ENCODE peak calls at places on chromosomes 5 and 9, in five cellular contexts. C is epithelial cell of esophagus, W is lung, F is GM12865, Z is choroid plexus epithelial cell. Q is an unnamed sample.

GRCh38 chr5:132495672-132496630 is 5.4 kb upstream of the IRF1 start:
- DNase-seq in C (peak), W (peak), F (peak), Z (peak), Q (peak)

GRCh38 chr5:51990241-51990640 is 607.0 kb downstream of the ISL1 start:
- DNase-seq in C (no peak), W (no peak), F (no peak), Z (no peak), Q (no peak)

GRCh38 chr9:116395409-116396037 is 241.9 kb downstream of the PAPPA start:
- DNase-seq in C (no peak), W (no peak), F (no peak), Z (no peak), Q (no peak)

GRCh38 chr5:126858441-126858840 is 81.5 kb downstream of the LMNB1 start:
- DNase-seq in C (no peak), W (no peak), F (no peak), Z (no peak), Q (no peak)

GRCh38 chr5:36728697-36729543 is 122.5 kb downstream of the SLC1A3 start:
- DNase-seq in C (peak), W (no peak), F (peak), Z (peak), Q (peak)

GRCh38 chr5:958701-959571 is 49.7 kb upstream of the NKD2 start:
- DNase-seq in C (no peak), W (peak), F (no peak), Z (no peak), Q (no peak)

GRCh38 chr9:98747476-98747875 is 38.7 kb upstream of the GABBR2 start:
- DNase-seq in C (no peak), W (no peak), F (no peak), Z (no peak), Q (no peak)

GRCh38 chr5:128062172-128062746 is 21.3 kb upstream of the SLC12A2 start:
- DNase-seq in C (peak), W (no peak), F (no peak), Z (peak), Q (no peak)

GRCh38 chr5:154850255-154851062 is at the start of gene FAXDC2:
- DNase-seq in C (peak), W (peak), F (no peak), Z (peak), Q (no peak)

GRCh38 chr5:1661311-1661710 is 137.6 kb upstream of the LPCAT1 start:
- DNase-seq in C (no peak), W (peak), F (no peak), Z (no peak), Q (no peak)

GRCh38 chr5:1763548-1763911 is 36.1 kb downstream of the MRPL36 start:
- DNase-seq in C (peak), W (no peak), F (peak), Z (peak), Q (peak)

GRCh38 chr5:90390326-90390725 is 19.2 kb downstream of the CETN3 start:
- DNase-seq in C (no peak), W (no peak), F (no peak), Z (no peak), Q (no peak)

GRCh38 chr5:175344331-175345200 is 99.4 kb downstream of the DRD1 start:
- DNase-seq in C (no peak), W (no peak), F (no peak), Z (no peak), Q (no peak)

GRCh38 chr5:133926489-133926878 is 41.9 kb downstream of the C5orf15 start:
- DNase-seq in C (no peak), W (no peak), F (no peak), Z (no peak), Q (no peak)

GRCh38 chr5:132086277-132086794 is 12.7 kb downstream of the CSF2 start:
- DNase-seq in C (peak), W (peak), F (no peak), Z (peak), Q (no peak)

GRCh38 chr5:107470007-107470582 is 200.6 kb downstream of the EFNA5 start:
- DNase-seq in C (peak), W (no peak), F (no peak), Z (no peak), Q (no peak)

GRCh38 chr5:23446436-23446835 is 61.0 kb upstream of the PRDM9 start:
- DNase-seq in C (peak), W (no peak), F (no peak), Z (peak), Q (no peak)

GRCh38 chr9:95070549-95071021 is 246.9 kb downstream of the FANCC start:
- DNase-seq in C (no peak), W (no peak), F (no peak), Z (no peak), Q (no peak)

GRCh38 chr5:128174951-128175350 is 91.4 kb downstream of the SLC12A2 start:
- DNase-seq in C (no peak), W (no peak), F (no peak), Z (peak), Q (no peak)

GRCh38 chr9:29332789-29333188 is 1759.5 kb upstream of the C9orf72 start:
- DNase-seq in C (peak), W (no peak), F (no peak), Z (peak), Q (no peak)

GRCh38 chr9:74942801-74943200 is 9.9 kb downstream of the C9orf40 start:
- DNase-seq in C (peak), W (no peak), F (no peak), Z (peak), Q (peak)

GRCh38 chr5:78881884-78882283 is 103.2 kb downstream of the ARSB start:
- DNase-seq in C (no peak), W (no peak), F (no peak), Z (no peak), Q (no peak)

GRCh38 chr5:141841376-141841775 is 36.8 kb downstream of the PCDH1 start:
- DNase-seq in C (no peak), W (peak), F (no peak), Z (no peak), Q (no peak)

GRCh38 chr5:96927008-96927407 is 8.9 kb upstream of the LNPEP start:
- DNase-seq in C (peak), W (no peak), F (no peak), Z (peak), Q (no peak)

GRCh38 chr5:136028782-136029742 is at the start of gene TGFBI:
- DNase-seq in C (peak), W (peak), F (peak), Z (peak), Q (peak)

GRCh38 chr5:159106569-159107282 is 7.0 kb upstream of the EBF1 start:
- DNase-seq in C (peak), W (peak), F (peak), Z (peak), Q (peak)

GRCh38 chr9:29203216-29203930 is 1630.1 kb upstream of the C9orf72 start:
- DNase-seq in C (peak), W (no peak), F (no peak), Z (peak), Q (no peak)

GRCh38 chr5:139413963-139414362 is 10.1 kb upstream of the SPATA24 start:
- DNase-seq in C (no peak), W (no peak), F (peak), Z (no peak), Q (peak)

GRCh38 chr5:127700237-127700766 is 2.9 kb upstream of the CCDC192 start:
- DNase-seq in C (no peak), W (no peak), F (no peak), Z (no peak), Q (no peak)

GRCh38 chr9:126822278-126822677 is 17.4 kb downstream of the ZBTB43 start:
- DNase-seq in C (no peak), W (no peak), F (no peak), Z (no peak), Q (no peak)

GRCh38 chr9:36485647-36486453 is 85.8 kb upstream of the RNF38 start:
- DNase-seq in C (peak), W (no peak), F (no peak), Z (no peak), Q (no peak)

GRCh38 chr5:110338336-110339083 is 388.0 kb downstream of the TMEM232 start:
- DNase-seq in C (no peak), W (no peak), F (peak), Z (no peak), Q (no peak)

GRCh38 chr5:125408582-125409069 is 662.2 kb upstream of the ZNF608 start:
- DNase-seq in C (peak), W (no peak), F (peak), Z (peak), Q (peak)

GRCh38 chr5:103256178-103256577 is 2.4 kb upstream of the MACIR start:
- DNase-seq in C (no peak), W (no peak), F (peak), Z (no peak), Q (no peak)
- TF ChIP-seq CTCF in C (peak), W (no peak), F (peak), Z (peak), Q (no peak)

GRCh38 chr9:264231-264630 is 49.6 kb downstream of the DOCK8 start:
- DNase-seq in C (no peak), W (no peak), F (no peak), Z (no peak), Q (no peak)
- TF ChIP-seq CTCF in C (no peak), W (no peak), F (no peak), Z (no peak), Q (no peak)

DNA sequence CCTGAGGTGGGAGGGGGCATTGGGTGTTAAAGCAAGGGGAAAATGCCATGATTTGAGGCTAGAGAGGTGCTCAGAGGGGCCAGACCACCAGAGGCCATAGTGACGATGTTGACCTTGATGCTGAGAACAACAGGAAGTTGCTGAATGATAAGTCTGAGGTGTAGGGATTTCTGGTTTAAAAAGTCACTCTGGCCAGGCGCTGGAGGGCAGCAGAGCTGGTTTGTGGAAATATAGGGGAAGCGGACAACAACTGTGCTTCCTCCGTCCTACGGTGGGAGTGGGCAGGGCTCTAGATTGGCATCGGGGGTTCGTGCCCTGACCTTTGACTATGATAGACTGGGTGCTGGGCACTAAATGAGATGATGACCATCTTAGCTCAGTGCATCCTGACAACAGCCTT is 44.7 kb downstream of the STOM start:
- DNase-seq in C (no peak), W (no peak), F (no peak), Z (no peak), Q (no peak)
- TF ChIP-seq CTCF in C (no peak), W (no peak), F (no peak), Z (no peak), Q (no peak)

GRCh38 chr9:82604947-82605656 is 457.8 kb downstream of the RASEF start:
- DNase-seq in C (no peak), W (no peak), F (no peak), Z (peak), Q (no peak)

GRCh38 chr9:82605657-82606031 is 457.3 kb downstream of the RASEF start:
- DNase-seq in C (no peak), W (no peak), F (no peak), Z (no peak), Q (no peak)

GRCh38 chr9:82601272-82601835 is 461.6 kb downstream of the RASEF start:
- DNase-seq in C (no peak), W (no peak), F (no peak), Z (peak), Q (no peak)

GRCh38 chr9:82606071-82606470 is 456.9 kb downstream of the RASEF start:
- DNase-seq in C (no peak), W (no peak), F (no peak), Z (no peak), Q (no peak)

DNA sequence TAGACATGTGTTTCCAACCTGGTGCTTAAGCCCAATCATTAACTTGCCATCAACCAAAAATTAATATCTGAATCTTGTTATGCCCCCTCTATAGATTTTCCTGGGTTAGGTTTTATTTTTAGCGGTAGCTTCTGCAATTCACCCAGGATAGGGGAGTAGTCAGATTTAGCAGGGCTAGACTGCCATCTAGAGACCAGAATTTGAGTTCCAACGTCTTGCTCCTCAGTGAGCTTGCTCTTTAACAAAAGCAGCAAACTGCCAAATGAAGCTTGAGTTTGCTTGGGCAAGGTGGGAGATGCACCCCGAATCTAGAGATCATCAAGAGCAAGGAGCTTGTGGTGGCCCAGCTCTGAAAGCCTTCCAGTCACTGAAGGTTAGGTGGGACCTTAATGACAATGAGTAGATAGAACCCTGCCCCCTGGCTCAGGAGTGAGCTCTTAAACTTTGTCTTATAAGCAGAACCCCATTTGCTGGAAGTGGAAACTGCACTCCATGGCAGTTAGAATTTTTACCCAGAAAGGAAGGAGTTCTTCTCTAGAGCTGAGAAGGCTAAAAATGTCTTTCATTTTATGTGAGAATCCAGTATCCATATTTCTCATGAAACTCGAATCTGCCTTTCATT is 456.1 kb downstream of the RASEF start:
- DNase-seq in C (peak), W (peak), F (peak), Z (peak), Q (peak)
- TF ChIP-seq CTCF in C (peak), W (peak), F (peak), Z (peak), Q (no peak)

GRCh38 chr5:72307573-72307967 is 12.5 kb downstream of the MRPS27 start:
- DNase-seq in C (no peak), W (no peak), F (no peak), Z (no peak), Q (no peak)

GRCh38 chr5:72305194-72306142 is 14.6 kb downstream of the MRPS27 start:
- DNase-seq in C (no peak), W (no peak), F (peak), Z (no peak), Q (no peak)

GRCh38 chr5:72308853-72309191 is 11.2 kb downstream of the MRPS27 start:
- DNase-seq in C (no peak), W (no peak), F (no peak), Z (no peak), Q (no peak)

DNA sequence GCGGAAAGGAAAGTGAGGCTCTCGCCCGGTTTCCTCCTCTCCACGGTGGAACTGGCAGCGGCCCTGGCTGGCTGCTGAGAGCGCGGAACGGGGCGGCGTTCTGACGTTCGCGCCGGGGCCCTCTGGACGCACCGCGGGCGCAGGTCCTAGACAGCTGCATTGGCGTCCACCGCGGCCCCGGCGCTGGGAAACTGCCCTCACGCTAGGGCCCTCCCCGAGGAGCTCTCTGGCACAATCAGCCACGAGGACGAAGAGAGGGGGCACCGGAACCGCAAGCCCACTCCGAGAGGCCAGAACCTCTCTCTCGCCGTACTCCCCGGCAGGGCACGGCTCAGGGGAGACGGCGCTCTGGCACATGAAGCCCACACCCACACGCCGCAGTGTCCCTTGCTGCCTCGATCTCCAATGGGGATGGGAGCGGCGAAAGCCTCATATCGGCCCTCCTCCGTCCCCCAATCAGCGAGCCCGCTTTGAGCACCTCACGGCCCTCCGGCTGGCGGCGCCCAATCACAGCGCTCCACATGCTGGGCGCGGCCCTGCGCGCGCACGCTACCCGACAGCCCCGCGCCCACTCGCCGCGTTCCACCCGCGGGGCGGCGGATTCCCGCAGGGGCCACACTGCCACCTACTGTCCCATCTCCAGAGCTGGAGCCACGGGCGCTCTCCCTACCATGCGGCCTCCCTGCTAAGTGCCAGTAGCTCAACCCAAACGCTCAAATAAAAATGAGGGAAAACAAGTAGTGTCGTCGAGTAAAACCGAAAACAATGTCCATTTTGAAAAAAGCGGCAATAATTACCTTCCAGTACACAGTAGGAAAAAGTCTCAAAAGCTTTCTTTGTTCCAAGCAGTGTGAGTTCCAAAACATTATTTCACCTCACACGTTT is 11.8 kb downstream of the MRPS27 start:
- DNase-seq in C (peak), W (peak), F (peak), Z (peak), Q (peak)
- TF ChIP-seq CTCF in C (peak), W (peak), F (peak), Z (peak), Q (peak)

GRCh38 chr5:55920784-55921183 is 69.6 kb downstream of the IL31RA start:
- DNase-seq in C (peak), W (peak), F (no peak), Z (peak), Q (peak)
- TF ChIP-seq CTCF in C (peak), W (no peak), F (peak), Z (peak), Q (no peak)

GRCh38 chr5:56818409-56819026 is 3.2 kb downstream of the MAP3K1 start:
- DNase-seq in C (no peak), W (no peak), F (no peak), Z (peak), Q (no peak)
- TF ChIP-seq CTCF in C (peak), W (no peak), F (no peak), Z (peak), Q (no peak)

GRCh38 chr9:129479217-129480011 is 141.5 kb downstream of the C9orf50 start:
- DNase-seq in C (no peak), W (no peak), F (no peak), Z (no peak), Q (no peak)

GRCh38 chr9:129478461-129478860 is 142.4 kb downstream of the C9orf50 start:
- DNase-seq in C (no peak), W (no peak), F (no peak), Z (no peak), Q (no peak)

GRCh38 chr9:129480227-129480626 is 140.7 kb downstream of the C9orf50 start:
- DNase-seq in C (no peak), W (no peak), F (no peak), Z (peak), Q (no peak)

GRCh38 chr9:129474740-129475404 is 146.0 kb downstream of the C9orf50 start:
- DNase-seq in C (no peak), W (no peak), F (no peak), Z (no peak), Q (no peak)

DNA sequence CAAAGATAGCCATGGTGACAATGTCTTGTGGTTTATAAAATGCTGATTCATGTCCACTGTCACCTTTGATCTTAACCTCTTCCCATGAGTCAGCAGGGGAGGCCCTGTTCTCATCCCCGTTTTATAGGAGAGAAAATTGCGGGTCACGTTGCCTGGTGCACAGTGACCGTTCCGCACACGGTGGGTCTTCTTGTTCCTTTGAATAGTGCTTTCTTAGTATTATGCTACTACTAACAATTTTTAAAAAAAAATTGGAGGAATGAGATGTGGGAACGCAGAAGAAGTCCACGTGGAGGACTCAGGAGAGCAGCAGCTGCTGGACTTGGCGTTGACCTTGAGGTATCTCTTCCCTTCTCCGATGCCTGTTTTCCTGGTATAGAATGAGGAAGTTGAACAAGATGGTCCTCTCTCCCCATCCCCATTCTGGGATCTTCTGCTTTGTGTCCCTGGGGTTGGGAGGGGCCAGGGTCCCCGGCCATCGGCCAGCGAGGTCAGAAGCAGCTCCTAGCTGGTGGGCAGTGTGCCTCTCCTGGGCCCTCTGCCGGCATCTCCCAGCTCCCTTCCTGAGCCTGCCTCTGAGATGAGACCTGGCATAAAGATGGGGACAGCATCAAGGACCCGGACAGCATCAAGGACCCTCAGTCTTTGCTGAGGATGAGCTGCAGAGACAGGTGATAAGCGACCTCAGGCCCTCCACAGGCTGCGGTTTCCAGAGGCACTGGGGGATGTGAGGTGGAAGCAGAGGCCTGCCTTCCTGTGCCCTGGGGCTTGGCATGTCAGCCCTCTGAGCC is 143.9 kb downstream of the C9orf50 start:
- DNase-seq in C (no peak), W (no peak), F (no peak), Z (no peak), Q (no peak)
- TF ChIP-seq CTCF in C (no peak), W (no peak), F (no peak), Z (no peak), Q (no peak)

GRCh38 chr5:144203750-144204596 is 33.3 kb downstream of the KCTD16 start:
- DNase-seq in C (peak), W (no peak), F (peak), Z (peak), Q (peak)

GRCh38 chr5:144205141-144205551 is 34.5 kb downstream of the KCTD16 start:
- DNase-seq in C (peak), W (no peak), F (no peak), Z (peak), Q (no peak)

GRCh38 chr5:144209421-144209820 is 38.7 kb downstream of the KCTD16 start:
- DNase-seq in C (no peak), W (no peak), F (no peak), Z (no peak), Q (no peak)

GRCh38 chr5:144206136-144206535 is 35.5 kb downstream of the KCTD16 start:
- DNase-seq in C (no peak), W (no peak), F (no peak), Z (no peak), Q (no peak)

GRCh38 chr5:144207875-144208444 is 37.3 kb downstream of the KCTD16 start:
- DNase-seq in C (no peak), W (no peak), F (no peak), Z (no peak), Q (no peak)
- TF ChIP-seq CTCF in C (no peak), W (no peak), F (no peak), Z (no peak), Q (no peak)

GRCh38 chr5:79985288-79985687 is 5.8 kb downstream of the MTX3 start:
- DNase-seq in C (no peak), W (no peak), F (no peak), Z (no peak), Q (no peak)
- TF ChIP-seq CTCF in C (no peak), W (no peak), F (no peak), Z (no peak), Q (no peak)

Q was measured in activated CD8-positive, alpha-beta T cell treated with anti-CD3 and anti-CD28 coated beads for 36 hours.